ENCODE peak calls at places on chromosomes 7 and 10, in ten cellular contexts. One of them, this sample, is unnamed.

GRCh38 chr10:14478639-14479038 is 147.9 kb upstream of the FRMD4A start:
- DNase-seq in astrocyte: peak
- DNase-seq in ovary: peak
- DNase-seq in suprapubic skin: no peak
- DNase-seq in HepG2: no peak
- DNase-seq in A549: peak
- DNase-seq in heart left ventricle: peak
- DNase-seq in lower lobe of right lung: no peak
- DNase-seq in Panc1: no peak
- DNase-seq in IMR-90: peak
- DNase-seq in this sample: no peak

GRCh38 chr10:60943372-60944158 is 420 bp downstream of the RHOBTB1 start:
- DNase-seq in astrocyte: peak
- DNase-seq in ovary: peak
- DNase-seq in suprapubic skin: peak
- DNase-seq in HepG2: peak
- DNase-seq in A549: peak
- DNase-seq in heart left ventricle: peak
- DNase-seq in lower lobe of right lung: peak
- DNase-seq in Panc1: no peak
- DNase-seq in IMR-90: peak
- DNase-seq in this sample: peak

GRCh38 chr7:129773328-129773731 is 161.8 kb downstream of the NRF1 start:
- DNase-seq in astrocyte: no peak
- DNase-seq in ovary: no peak
- DNase-seq in suprapubic skin: no peak
- DNase-seq in HepG2: no peak
- DNase-seq in A549: no peak
- DNase-seq in heart left ventricle: no peak
- DNase-seq in lower lobe of right lung: no peak
- DNase-seq in Panc1: no peak
- DNase-seq in IMR-90: no peak
- DNase-seq in this sample: no peak

GRCh38 chr10:93383562-93383981 is 98.6 kb downstream of the MYOF start:
- DNase-seq in astrocyte: peak
- DNase-seq in ovary: no peak
- DNase-seq in suprapubic skin: no peak
- DNase-seq in HepG2: no peak
- DNase-seq in A549: no peak
- DNase-seq in heart left ventricle: peak
- DNase-seq in lower lobe of right lung: no peak
- DNase-seq in Panc1: no peak
- DNase-seq in IMR-90: peak
- DNase-seq in this sample: no peak

GRCh38 chr10:87702973-87703294 is 43.3 kb downstream of the PAPSS2 start:
- DNase-seq in astrocyte: no peak
- DNase-seq in ovary: no peak
- DNase-seq in suprapubic skin: no peak
- DNase-seq in HepG2: no peak
- DNase-seq in A549: no peak
- DNase-seq in heart left ventricle: no peak
- DNase-seq in lower lobe of right lung: no peak
- DNase-seq in Panc1: no peak
- DNase-seq in IMR-90: no peak
- DNase-seq in this sample: no peak

GRCh38 chr10:96271017-96271815 is at the start of gene BLNK:
- DNase-seq in astrocyte: no peak
- DNase-seq in ovary: no peak
- DNase-seq in suprapubic skin: no peak
- DNase-seq in HepG2: no peak
- DNase-seq in A549: no peak
- DNase-seq in heart left ventricle: peak
- DNase-seq in lower lobe of right lung: peak
- DNase-seq in Panc1: no peak
- DNase-seq in IMR-90: peak
- DNase-seq in this sample: no peak

GRCh38 chr10:44715081-44715480 is 196.1 kb upstream of the TMEM72 start:
- DNase-seq in astrocyte: peak
- DNase-seq in ovary: no peak
- DNase-seq in suprapubic skin: no peak
- DNase-seq in HepG2: no peak
- DNase-seq in A549: no peak
- DNase-seq in heart left ventricle: no peak
- DNase-seq in lower lobe of right lung: no peak
- DNase-seq in Panc1: no peak
- DNase-seq in IMR-90: peak
- DNase-seq in this sample: no peak

GRCh38 chr10:944034-944831 is 12.7 kb upstream of the LARP4B start:
- DNase-seq in astrocyte: no peak
- DNase-seq in ovary: no peak
- DNase-seq in suprapubic skin: peak
- DNase-seq in HepG2: no peak
- DNase-seq in A549: no peak
- DNase-seq in heart left ventricle: peak
- DNase-seq in lower lobe of right lung: peak
- DNase-seq in Panc1: no peak
- DNase-seq in IMR-90: peak
- DNase-seq in this sample: no peak

GRCh38 chr7:130904031-130904757 is 170.2 kb upstream of the KLF14 start:
- DNase-seq in astrocyte: peak
- DNase-seq in ovary: no peak
- DNase-seq in suprapubic skin: no peak
- DNase-seq in HepG2: peak
- DNase-seq in A549: peak
- DNase-seq in heart left ventricle: no peak
- DNase-seq in lower lobe of right lung: no peak
- DNase-seq in Panc1: peak
- DNase-seq in IMR-90: peak
- DNase-seq in this sample: no peak

GRCh38 chr7:18700147-18700546 is 204.6 kb downstream of the HDAC9 start:
- DNase-seq in astrocyte: no peak
- DNase-seq in ovary: no peak
- DNase-seq in suprapubic skin: no peak
- DNase-seq in HepG2: no peak
- DNase-seq in A549: peak
- DNase-seq in heart left ventricle: no peak
- DNase-seq in lower lobe of right lung: no peak
- DNase-seq in Panc1: no peak
- DNase-seq in IMR-90: no peak
- DNase-seq in this sample: no peak

GRCh38 chr10:6229746-6230145 is 27.0 kb downstream of the PFKFB3 start:
- DNase-seq in astrocyte: no peak
- DNase-seq in ovary: no peak
- DNase-seq in suprapubic skin: no peak
- DNase-seq in HepG2: no peak
- DNase-seq in A549: no peak
- DNase-seq in heart left ventricle: no peak
- DNase-seq in lower lobe of right lung: peak
- DNase-seq in Panc1: no peak
- DNase-seq in IMR-90: no peak
- DNase-seq in this sample: no peak

GRCh38 chr7:73901823-73902597 is 41.1 kb downstream of the TMEM270 start:
- DNase-seq in astrocyte: no peak
- DNase-seq in ovary: no peak
- DNase-seq in suprapubic skin: peak
- DNase-seq in HepG2: no peak
- DNase-seq in A549: no peak
- DNase-seq in heart left ventricle: no peak
- DNase-seq in lower lobe of right lung: peak
- DNase-seq in Panc1: no peak
- DNase-seq in IMR-90: no peak
- DNase-seq in this sample: no peak

GRCh38 chr7:125025620-125026019 is 96.0 kb upstream of the POT1 start:
- DNase-seq in astrocyte: no peak
- DNase-seq in ovary: no peak
- DNase-seq in suprapubic skin: no peak
- DNase-seq in HepG2: no peak
- DNase-seq in A549: no peak
- DNase-seq in heart left ventricle: no peak
- DNase-seq in lower lobe of right lung: no peak
- DNase-seq in Panc1: no peak
- DNase-seq in IMR-90: no peak
- DNase-seq in this sample: no peak

GRCh38 chr7:107236857-107237256 is 68.1 kb downstream of the HBP1 start:
- DNase-seq in astrocyte: no peak
- DNase-seq in ovary: no peak
- DNase-seq in suprapubic skin: no peak
- DNase-seq in HepG2: no peak
- DNase-seq in A549: no peak
- DNase-seq in heart left ventricle: no peak
- DNase-seq in lower lobe of right lung: no peak
- DNase-seq in Panc1: no peak
- DNase-seq in IMR-90: peak
- DNase-seq in this sample: no peak

GRCh38 chr10:22821501-22821900 is 106.4 kb upstream of the ARMC3 start:
- DNase-seq in astrocyte: peak
- DNase-seq in ovary: no peak
- DNase-seq in suprapubic skin: no peak
- DNase-seq in HepG2: no peak
- DNase-seq in A549: no peak
- DNase-seq in heart left ventricle: no peak
- DNase-seq in lower lobe of right lung: no peak
- DNase-seq in Panc1: no peak
- DNase-seq in IMR-90: peak
- DNase-seq in this sample: no peak

GRCh38 chr7:55441668-55442305 is 76.7 kb downstream of the LANCL2 start:
- DNase-seq in astrocyte: peak
- DNase-seq in ovary: no peak
- DNase-seq in suprapubic skin: no peak
- DNase-seq in HepG2: no peak
- DNase-seq in A549: no peak
- DNase-seq in heart left ventricle: no peak
- DNase-seq in lower lobe of right lung: no peak
- DNase-seq in Panc1: no peak
- DNase-seq in IMR-90: peak
- DNase-seq in this sample: no peak

GRCh38 chr10:28797904-28798371 is 120.6 kb downstream of the BAMBI start:
- DNase-seq in astrocyte: peak
- DNase-seq in ovary: no peak
- DNase-seq in suprapubic skin: no peak
- DNase-seq in HepG2: no peak
- DNase-seq in A549: no peak
- DNase-seq in heart left ventricle: no peak
- DNase-seq in lower lobe of right lung: no peak
- DNase-seq in Panc1: no peak
- DNase-seq in IMR-90: no peak
- DNase-seq in this sample: no peak
- TF ChIP-seq CTCF in astrocyte: no peak
- TF ChIP-seq CTCF in ovary: no peak
- TF ChIP-seq CTCF in suprapubic skin: no peak
- TF ChIP-seq CTCF in HepG2: no peak
- TF ChIP-seq CTCF in A549: peak
- TF ChIP-seq CTCF in heart left ventricle: no peak
- TF ChIP-seq CTCF in lower lobe of right lung: no peak
- TF ChIP-seq CTCF in Panc1: no peak
- TF ChIP-seq CTCF in IMR-90: no peak
- TF ChIP-seq CTCF in this sample: no peak

DNA sequence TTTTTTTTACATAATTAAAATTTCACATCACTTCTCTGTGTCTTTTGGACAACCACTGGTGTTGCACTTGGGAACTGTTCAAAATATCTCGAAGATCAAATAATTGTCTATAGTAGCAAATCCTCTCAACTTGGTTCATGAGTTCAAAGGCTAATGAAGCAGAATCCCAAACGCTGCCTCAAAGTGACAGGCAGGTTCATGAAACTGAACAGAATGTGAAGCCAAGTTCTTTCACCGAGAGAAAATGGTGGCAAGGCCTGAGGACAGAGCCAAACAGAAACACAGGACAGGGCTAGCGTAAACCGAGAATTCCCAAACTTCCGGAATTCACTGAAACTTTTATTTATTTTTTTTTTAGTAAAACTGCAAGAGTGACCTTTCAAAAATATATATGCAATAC is 21.1 kb downstream of the SMURF1 start:
- DNase-seq in astrocyte: no peak
- DNase-seq in ovary: no peak
- DNase-seq in suprapubic skin: no peak
- DNase-seq in HepG2: no peak
- DNase-seq in A549: no peak
- DNase-seq in heart left ventricle: no peak
- DNase-seq in lower lobe of right lung: no peak
- DNase-seq in Panc1: no peak
- DNase-seq in IMR-90: no peak
- DNase-seq in this sample: no peak
- H3K4me3 ChIP-seq in astrocyte: no peak
- H3K4me3 ChIP-seq in ovary: no peak
- H3K4me3 ChIP-seq in suprapubic skin: no peak
- H3K4me3 ChIP-seq in HepG2: no peak
- H3K4me3 ChIP-seq in A549: no peak
- H3K4me3 ChIP-seq in heart left ventricle: no peak
- H3K4me3 ChIP-seq in lower lobe of right lung: no peak
- H3K4me3 ChIP-seq in Panc1: no peak
- H3K4me3 ChIP-seq in IMR-90: no peak
- H3K4me3 ChIP-seq in this sample: no peak

DNA sequence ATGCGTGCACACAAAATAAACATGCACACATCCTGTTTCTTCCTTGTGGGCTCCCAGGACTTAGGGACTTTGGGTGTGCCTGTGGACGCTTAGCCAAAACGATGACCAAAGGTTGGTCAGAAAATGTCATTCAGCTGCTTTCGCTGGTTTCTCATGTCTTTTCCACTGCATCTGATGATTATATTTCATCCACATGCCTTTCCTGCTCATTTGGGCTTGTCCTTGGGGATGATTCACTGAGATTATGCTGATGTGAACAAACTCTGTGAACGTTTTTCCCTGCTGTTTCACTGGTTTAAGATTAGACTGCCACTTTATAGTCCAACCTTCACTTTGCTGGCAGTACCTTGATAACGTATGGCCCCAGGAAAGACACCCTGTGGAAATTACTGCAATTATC is 361.7 kb upstream of the NFE2L3 start:
- DNase-seq in astrocyte: no peak
- DNase-seq in ovary: no peak
- DNase-seq in suprapubic skin: no peak
- DNase-seq in HepG2: no peak
- DNase-seq in A549: no peak
- DNase-seq in heart left ventricle: peak
- DNase-seq in lower lobe of right lung: no peak
- DNase-seq in Panc1: no peak
- DNase-seq in IMR-90: no peak
- DNase-seq in this sample: no peak
- H3K27ac ChIP-seq in astrocyte: no peak
- H3K27ac ChIP-seq in ovary: no peak
- H3K27ac ChIP-seq in suprapubic skin: peak
- H3K27ac ChIP-seq in HepG2: no peak
- H3K27ac ChIP-seq in A549: no peak
- H3K27ac ChIP-seq in heart left ventricle: peak
- H3K27ac ChIP-seq in lower lobe of right lung: no peak
- H3K27ac ChIP-seq in Panc1: no peak
- H3K27ac ChIP-seq in IMR-90: no peak
- H3K27ac ChIP-seq in this sample: peak

DNA sequence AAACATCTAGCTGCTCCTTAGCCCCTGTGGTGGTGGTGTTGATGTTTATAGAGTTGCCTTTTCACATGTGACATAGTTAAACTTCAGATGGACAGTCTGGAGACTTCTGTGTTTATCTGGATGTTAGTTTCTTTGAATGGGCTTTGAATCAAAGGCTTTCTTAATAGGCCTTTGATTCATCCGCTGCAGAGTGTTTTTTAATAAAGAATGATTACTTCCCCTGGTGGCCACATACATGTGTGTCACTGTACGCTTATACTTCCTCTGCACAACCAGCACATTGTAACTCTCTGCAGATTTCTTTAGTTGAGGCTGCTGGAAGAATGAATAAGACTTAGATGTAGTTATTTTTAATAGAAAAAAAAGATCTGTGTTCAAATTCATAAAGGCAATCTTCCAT is 221.1 kb downstream of the DYNC1I1 start:
- DNase-seq in astrocyte: no peak
- DNase-seq in ovary: no peak
- DNase-seq in suprapubic skin: no peak
- DNase-seq in HepG2: no peak
- DNase-seq in A549: no peak
- DNase-seq in heart left ventricle: no peak
- DNase-seq in lower lobe of right lung: no peak
- DNase-seq in Panc1: no peak
- DNase-seq in IMR-90: no peak
- DNase-seq in this sample: no peak
- TF ChIP-seq CTCF in astrocyte: no peak
- TF ChIP-seq CTCF in ovary: no peak
- TF ChIP-seq CTCF in suprapubic skin: no peak
- TF ChIP-seq CTCF in HepG2: no peak
- TF ChIP-seq CTCF in A549: no peak
- TF ChIP-seq CTCF in heart left ventricle: no peak
- TF ChIP-seq CTCF in lower lobe of right lung: no peak
- TF ChIP-seq CTCF in Panc1: no peak
- TF ChIP-seq CTCF in IMR-90: no peak
- TF ChIP-seq CTCF in this sample: no peak

This sample was measured in coronary artery.